ENCODE peak calls at places on chromosomes 11 and 22, in six cellular contexts. U is fibroblast of mammary gland, P is AG10803, N is progenitor cell of endocrine pancreas, E is IMR-90, X is Peyer's patch. V is an unnamed sample.

GRCh38 chr11:108121274-108122155 is at the start of gene ACAT1:
- DNase-seq in U (peak), X (peak), P (peak), E (peak), N (peak), V (peak)

GRCh38 chr11:78514922-78515502 is 59.7 kb downstream of the NARS2 start:
- DNase-seq in X (no peak), E (no peak), U (no peak), P (no peak), N (no peak), V (no peak)

GRCh38 chr11:3161720-3162409 is 3.2 kb downstream of the OSBPL5 start:
- DNase-seq in X (no peak), N (no peak), U (no peak), P (no peak), E (no peak), V (no peak)

GRCh38 chr11:116648229-116649174 is 124.3 kb downstream of the BUD13 start:
- DNase-seq in X (no peak), E (no peak), U (no peak), P (no peak), N (no peak), V (no peak)

GRCh38 chr11:69108559-69108958 is 47.2 kb upstream of the SMIM38 start:
- DNase-seq in X (no peak), N (no peak), U (no peak), P (no peak), E (no peak), V (no peak)

GRCh38 chr22:25996669-25997068 is 172.6 kb upstream of the SEZ6L start:
- DNase-seq in U (no peak), E (no peak), N (no peak), X (no peak), P (no peak), V (no peak)

GRCh38 chr11:118219696-118220095 is 5.1 kb downstream of the JAML start:
- DNase-seq in P (no peak), N (no peak), U (no peak), X (no peak), E (no peak), V (no peak)

GRCh38 chr11:67999201-67999629 is 4.7 kb downstream of the UNC93B1 start:
- DNase-seq in U (no peak), E (no peak), P (no peak), X (peak), N (no peak), V (no peak)

GRCh38 chr11:130671801-130672700 is 223.6 kb downstream of the ADAMTS15 start:
- DNase-seq in X (no peak), N (no peak), E (peak), P (peak), U (peak), V (peak)

GRCh38 chr11:2653930-2654739 is 45.7 kb downstream of the KCNQ1OT1 start:
- DNase-seq in E (no peak), N (no peak), U (no peak), P (no peak), X (no peak), V (no peak)

GRCh38 chr11:28106351-28107043 is 1.5 kb downstream of the KIF18A start:
- DNase-seq in E (no peak), N (no peak), U (no peak), P (no peak), X (no peak), V (no peak)

GRCh38 chr11:8222820-8223512 is 40.7 kb downstream of the LMO1 start:
- DNase-seq in N (no peak), E (no peak), U (no peak), X (no peak), P (no peak), V (no peak)

DNA sequence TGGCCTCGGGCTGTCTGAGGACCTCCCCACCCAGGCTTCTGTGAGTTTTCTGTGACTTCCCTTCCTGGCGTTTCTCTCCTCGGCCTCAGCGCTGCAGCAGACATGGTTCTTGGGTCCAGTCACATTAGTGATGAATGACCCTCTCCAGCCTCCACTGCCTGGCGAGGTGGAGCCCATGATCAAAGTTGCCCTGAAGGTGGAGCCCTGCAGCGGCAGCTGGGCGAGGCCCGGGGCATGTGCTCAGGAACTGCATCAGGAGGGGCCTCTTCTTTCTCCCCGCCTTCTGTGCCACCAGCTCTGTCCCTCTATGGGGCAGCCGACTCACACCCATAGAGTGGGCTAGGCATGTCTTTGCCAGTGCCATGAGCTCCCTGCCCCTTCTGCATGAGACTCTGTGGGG is 1079.7 kb downstream of the TBC1D22A start:
- DNase-seq in P (no peak), X (no peak), E (no peak), N (no peak), U (no peak), V (no peak)
- TF ChIP-seq CTCF in P (no peak), X (no peak), E (no peak), N (no peak), U (no peak), V (no peak)

GRCh38 chr11:10923886-10924285 is 66.0 kb upstream of the ZBED5 start:
- DNase-seq in U (no peak), E (no peak), N (no peak), P (no peak), X (no peak), V (no peak)
- TF ChIP-seq CTCF in U (no peak), E (no peak), N (no peak), P (no peak), X (no peak), V (no peak)

GRCh38 chr11:59135648-59136461 is 6.8 kb upstream of the FAM111A start:
- DNase-seq in N (peak), E (peak), P (peak), U (peak), X (peak), V (peak)
- TF ChIP-seq CTCF in N (peak), E (peak), P (peak), U (peak), X (peak), V (peak)

GRCh38 chr11:39365809-39366436 is 2093.5 kb downstream of the LRRC4C start:
- DNase-seq in N (no peak), E (no peak), U (no peak), P (no peak), X (no peak), V (peak)
- TF ChIP-seq CTCF in N (no peak), E (no peak), U (no peak), P (no peak), X (no peak), V (peak)

GRCh38 chr11:45670386-45671135 is 5.1 kb upstream of the CHST1 start:
- DNase-seq in N (no peak), U (no peak), E (no peak), P (no peak), X (no peak), V (no peak)

GRCh38 chr11:45669956-45670355 is 4.5 kb upstream of the CHST1 start:
- DNase-seq in X (no peak), N (no peak), U (no peak), E (no peak), P (no peak), V (no peak)

GRCh38 chr11:45672593-45672992 is 7.2 kb upstream of the CHST1 start:
- DNase-seq in E (no peak), U (no peak), P (no peak), X (no peak), N (no peak), V (no peak)

GRCh38 chr11:45673441-45673840 is 8.0 kb upstream of the CHST1 start:
- DNase-seq in E (no peak), N (no peak), P (no peak), X (peak), U (no peak), V (no peak)

GRCh38 chr11:45671246-45672171 is 6.1 kb upstream of the CHST1 start:
- DNase-seq in P (no peak), N (no peak), E (no peak), U (no peak), X (peak), V (no peak)
- TF ChIP-seq CTCF in P (no peak), N (no peak), E (no peak), U (no peak), X (no peak), V (no peak)

GRCh38 chr11:47870404-47870803 is 22.3 kb upstream of the NUP160 start:
- DNase-seq in U (no peak), N (no peak), P (no peak), E (no peak), X (no peak), V (no peak)
- TF ChIP-seq CTCF in U (no peak), N (no peak), P (no peak), E (no peak), X (no peak), V (no peak)

GRCh38 chr11:14042686-14043440 is 80.3 kb downstream of the SPON1 start:
- DNase-seq in X (no peak), N (no peak), P (no peak), U (no peak), E (no peak), V (no peak)

GRCh38 chr11:14041565-14041964 is 79.0 kb downstream of the SPON1 start:
- DNase-seq in N (no peak), X (no peak), U (no peak), P (no peak), E (no peak), V (no peak)

GRCh38 chr11:14036495-14036894 is 74.0 kb downstream of the SPON1 start:
- DNase-seq in U (peak), X (no peak), E (peak), P (no peak), N (no peak), V (no peak)

GRCh38 chr11:14045417-14045816 is 82.9 kb downstream of the SPON1 start:
- DNase-seq in E (no peak), X (no peak), N (no peak), P (no peak), U (no peak), V (no peak)

DNA sequence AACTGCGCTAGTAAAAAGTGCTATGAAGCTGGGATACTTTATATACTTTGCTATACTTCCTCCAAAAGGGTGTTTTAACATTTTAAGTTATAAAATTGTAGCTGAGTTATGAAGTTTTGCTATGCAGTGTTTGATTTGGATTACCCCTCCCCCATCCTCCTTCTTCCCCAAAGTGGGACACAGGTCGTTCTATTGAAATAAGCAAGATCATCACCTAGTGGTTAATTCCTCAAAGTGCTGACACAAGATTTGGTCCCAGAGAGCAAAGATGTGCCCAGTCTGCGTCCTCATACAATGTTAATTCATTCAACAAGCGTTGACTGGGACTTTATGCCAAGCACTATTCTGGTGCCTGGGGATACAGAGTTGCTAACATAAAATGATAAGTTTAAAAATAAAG is 78.5 kb downstream of the SPON1 start:
- DNase-seq in N (no peak), E (peak), X (no peak), U (peak), P (no peak), V (no peak)
- TF ChIP-seq CTCF in N (peak), E (peak), X (peak), U (peak), P (peak), V (peak)

DNA sequence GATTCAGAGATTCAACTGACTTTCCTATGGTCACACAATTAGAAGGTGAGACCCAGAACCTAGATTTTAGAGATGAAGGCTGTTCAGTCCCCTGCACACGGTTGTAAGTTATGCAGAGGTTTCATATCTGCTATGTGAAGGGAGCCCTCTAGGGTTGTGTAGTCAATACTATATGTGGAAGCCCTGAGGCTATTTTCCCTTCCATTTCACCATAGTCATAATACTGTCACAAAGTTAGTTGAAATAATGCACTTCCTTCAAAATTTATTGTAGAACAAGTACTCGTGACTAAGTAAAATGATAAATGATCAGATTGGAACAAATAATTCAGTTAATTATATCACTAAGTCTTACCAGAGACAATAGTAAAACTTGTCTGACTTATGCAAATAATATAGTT is 48.8 kb downstream of the ENDOD1 start:
- DNase-seq in U (peak), N (no peak), E (no peak), X (no peak), P (no peak), V (peak)
- TF ChIP-seq CTCF in U (peak), N (no peak), E (peak), X (peak), P (peak), V (peak)

DNA sequence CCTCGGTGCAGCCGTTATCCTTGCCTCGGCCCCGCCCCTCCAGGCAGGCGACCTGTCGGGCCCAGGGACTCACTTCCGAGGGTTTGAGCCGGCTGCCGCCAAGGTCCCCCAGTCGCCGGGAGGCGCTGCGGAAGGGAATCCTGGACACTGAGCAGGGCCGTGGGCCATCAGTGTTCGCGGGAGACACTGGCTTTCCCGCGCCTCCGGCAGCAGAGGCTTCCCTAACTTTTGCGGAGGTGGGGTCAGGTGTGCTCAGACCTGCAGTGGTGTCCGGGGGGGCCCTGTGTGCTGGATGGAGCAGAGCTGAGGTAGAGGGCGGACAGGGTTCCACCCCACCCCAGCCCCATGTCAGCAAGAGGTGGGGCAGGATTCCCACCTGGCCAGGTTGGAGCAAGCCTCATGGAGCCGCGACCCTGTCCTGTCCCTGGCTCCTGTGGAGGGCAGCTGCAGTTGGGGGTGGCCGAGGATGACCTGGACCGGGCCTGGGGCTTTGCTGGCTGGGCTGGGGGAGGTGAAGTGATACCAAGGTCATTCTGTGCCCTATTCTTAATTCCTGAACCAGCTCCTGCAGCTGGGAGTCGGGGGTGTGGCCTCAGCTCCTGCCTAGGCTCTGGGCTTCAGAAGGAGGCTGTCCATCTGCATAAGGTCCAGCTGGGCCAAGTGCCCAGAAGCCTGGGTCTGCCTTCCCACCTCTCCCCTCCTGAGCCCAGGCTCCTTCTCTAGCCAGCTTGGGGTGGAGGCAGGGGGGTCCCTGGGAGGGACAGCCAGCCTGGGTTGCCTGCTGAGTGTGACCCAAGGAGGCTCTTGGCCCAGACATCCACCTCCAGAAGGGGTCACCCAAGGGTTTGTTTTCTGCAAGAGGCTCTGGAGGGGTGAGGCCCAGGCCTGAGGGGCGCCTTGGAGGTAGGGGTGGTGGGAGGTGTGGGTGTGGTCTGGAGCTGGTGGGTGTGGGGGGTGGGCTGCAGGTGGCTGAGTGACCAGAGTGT is 8.4 kb downstream of the TSPAN4 start:
- DNase-seq in E (no peak), P (no peak), X (no peak), U (no peak), N (no peak), V (no peak)
- TF ChIP-seq CTCF in E (no peak), P (no peak), X (no peak), U (no peak), N (peak), V (peak)

GRCh38 chr22:42296883-42297282 is 26.4 kb upstream of the TCF20 start:
- DNase-seq in E (no peak), U (no peak), X (no peak), N (no peak), P (no peak), V (no peak)
- TF ChIP-seq CTCF in E (no peak), U (no peak), X (no peak), N (no peak), P (no peak), V (no peak)